ENCODE peak calls at places on chromosomes 5 and 9, in five cellular contexts. E is OCI-LY7, B is fibroblast of the aortic adventitia, T is lung, F is GM12865. C is an unnamed sample.

GRCh38 chr9:81416476-81417298 is 272.7 kb downstream of the TLE1 start:
- DNase-seq in E (no peak), B (peak; percentile 16), T (no peak), F (no peak), C (no peak)

GRCh38 chr5:154967419-154968024 is 26.6 kb downstream of the MRPL22 start:
- DNase-seq in E (peak; percentile 7), B (peak; percentile 20), T (no peak), F (peak; percentile 18), C (no peak)

GRCh38 chr5:115657883-115658233 is 32.0 kb upstream of the TMED7 start:
- DNase-seq in E (no peak), B (peak; percentile 87), T (no peak), F (no peak), C (no peak)

GRCh38 chr9:112252194-112252593 is 77.1 kb upstream of the SUSD1 start:
- DNase-seq in E (no peak), B (no peak), T (no peak), F (no peak), C (no peak)

GRCh38 chr5:42360061-42360460 is 63.2 kb upstream of the GHR start:
- DNase-seq in E (no peak), B (peak; percentile 47), T (no peak), F (no peak), C (no peak)

GRCh38 chr5:156021866-156022265 is 305.1 kb upstream of the SGCD start:
- DNase-seq in E (no peak), B (no peak), T (no peak), F (no peak), C (no peak)

GRCh38 chr5:53481887-53482716 is 1.7 kb downstream of the FST start:
- DNase-seq in E (peak; percentile 23), B (peak; percentile 79), T (peak; percentile 81), F (peak; percentile 71), C (peak; percentile 63)

GRCh38 chr5:33785571-33785970 is 106.2 kb downstream of the ADAMTS12 start:
- DNase-seq in E (no peak), B (no peak), T (no peak), F (no peak), C (no peak)

GRCh38 chr5:149442563-149443182 is 63.6 kb upstream of the IL17B start:
- DNase-seq in E (peak; percentile 63), B (peak; percentile 79), T (peak; percentile 84), F (peak; percentile 57), C (peak; percentile 87)

GRCh38 chr5:38585812-38586211 is 29.4 kb upstream of the LIFR start:
- DNase-seq in E (no peak), B (no peak), T (no peak), F (peak; percentile 8), C (no peak)

GRCh38 chr5:88833371-88834107 is 49.4 kb downstream of the MEF2C start:
- DNase-seq in E (peak; percentile 29), B (peak; percentile 89), T (no peak), F (peak; percentile 75), C (peak; percentile 57)

GRCh38 chr5:151144275-151144674 is 13.3 kb downstream of the ANXA6 start:
- DNase-seq in E (no peak), B (no peak), T (no peak), F (no peak), C (no peak)

GRCh38 chr5:173537228-173537627 is 79.2 kb downstream of the BOD1 start:
- DNase-seq in E (no peak), B (no peak), T (no peak), F (peak; percentile 66), C (no peak)

DNA sequence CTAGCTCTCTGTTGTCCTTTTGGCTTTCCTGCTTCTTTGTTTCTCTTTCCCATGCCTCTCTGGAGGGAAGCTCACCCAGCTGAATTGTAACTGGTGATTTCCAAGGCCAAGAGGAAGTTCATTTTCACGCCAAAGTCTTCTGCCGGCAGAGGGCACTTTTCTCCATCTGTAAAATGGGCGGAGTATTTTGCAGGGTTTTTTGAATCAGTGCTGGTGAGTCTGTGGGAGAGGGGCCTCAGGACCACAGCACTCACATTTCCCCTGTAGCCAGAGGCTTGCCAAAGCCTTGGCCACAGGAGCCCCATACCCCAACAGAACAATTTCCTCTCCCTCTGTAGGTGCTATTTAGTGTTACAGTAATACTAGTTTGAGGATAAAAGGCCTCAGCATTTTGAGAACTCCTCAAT is 42.3 kb upstream of the MATR3 start:
- DNase-seq in E (peak; percentile 67), B (no peak), T (no peak), F (peak; percentile 70), C (peak; percentile 28)
- TF ChIP-seq CTCF in E (peak; percentile 87), B (peak; percentile 9), T (peak; percentile 25), F (peak; percentile 59), C (peak; percentile 11)

GRCh38 chr5:2254404-2254803 is 371.7 kb upstream of the IRX4 start:
- DNase-seq in E (no peak), B (no peak), T (no peak), F (no peak), C (no peak)
- TF ChIP-seq CTCF in E (no peak), B (no peak), T (no peak), F (no peak), C (no peak)

GRCh38 chr5:135205616-135206349 is 171.8 kb upstream of the PITX1 start:
- DNase-seq in E (no peak), B (no peak), T (no peak), F (no peak), C (no peak)

GRCh38 chr5:135206862-135207261 is 172.8 kb upstream of the PITX1 start:
- DNase-seq in E (no peak), B (no peak), T (peak; percentile 18), F (no peak), C (no peak)

GRCh38 chr5:135203593-135204036 is 169.6 kb upstream of the PITX1 start:
- DNase-seq in E (peak; percentile 41), B (peak; percentile 37), T (no peak), F (peak; percentile 14), C (no peak)

GRCh38 chr5:135203019-135203418 is 169.0 kb upstream of the PITX1 start:
- DNase-seq in E (no peak), B (no peak), T (no peak), F (no peak), C (no peak)

DNA sequence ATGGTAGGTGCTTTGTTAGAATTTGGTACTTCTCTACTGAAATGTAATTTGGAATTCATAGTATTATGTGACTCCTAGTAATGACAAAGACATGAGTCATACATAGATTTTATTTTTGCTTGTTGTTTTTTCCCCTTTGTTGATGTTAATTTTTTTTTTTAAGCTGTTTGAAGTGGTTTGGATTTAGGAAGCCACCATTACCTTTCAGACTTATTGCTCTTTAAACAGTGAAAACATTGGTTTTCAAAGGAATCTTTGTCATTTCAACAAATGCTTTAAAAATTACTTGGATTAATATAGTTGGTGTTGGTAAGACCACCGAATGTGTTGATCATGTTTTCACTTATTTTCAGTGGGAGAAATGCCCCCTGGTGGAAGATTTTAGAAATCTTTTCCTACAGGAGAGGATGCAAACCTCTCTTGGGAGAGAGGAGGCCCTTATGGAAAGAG is 170.1 kb upstream of the PITX1 start:
- DNase-seq in E (peak; percentile 57), B (no peak), T (no peak), F (no peak), C (no peak)
- TF ChIP-seq CTCF in E (peak; percentile 82), B (peak; percentile 49), T (no peak), F (peak; percentile 31), C (no peak)

GRCh38 chr9:93680445-93681315 is 104.3 kb downstream of the PHF2 start:
- DNase-seq in E (no peak), B (no peak), T (peak; percentile 25), F (no peak), C (peak; percentile 10)
- TF ChIP-seq CTCF in E (peak; percentile 46), B (peak; percentile 15), T (no peak), F (no peak), C (no peak)

DNA sequence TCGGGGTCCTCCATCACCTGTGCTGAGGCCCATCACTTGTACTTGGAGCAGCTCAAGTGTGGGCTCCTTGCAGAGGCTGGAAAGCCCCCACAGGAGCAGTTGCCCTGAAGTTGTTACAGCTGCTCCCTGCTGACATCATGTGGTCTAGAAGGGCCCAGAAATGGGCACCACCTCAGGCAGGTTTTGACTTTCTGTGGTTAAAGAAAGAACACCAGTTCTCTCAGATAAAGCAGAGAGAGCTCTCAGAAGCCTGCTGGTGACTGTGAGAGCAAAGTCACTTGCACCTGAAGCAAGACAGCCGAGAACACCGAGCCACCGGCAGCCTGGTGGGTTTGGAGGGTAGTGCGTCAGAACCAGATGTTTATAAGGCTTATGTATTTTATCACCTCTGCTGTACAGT is 70.4 kb downstream of the MVB12B start:
- DNase-seq in E (peak; percentile 37), B (no peak), T (no peak), F (peak; percentile 85), C (no peak)
- TF ChIP-seq CTCF in E (peak; percentile 38), B (peak; percentile 15), T (no peak), F (no peak), C (no peak)

GRCh38 chr5:143141652-143142051 is 261.8 kb downstream of the NR3C1 start:
- DNase-seq in E (no peak), B (no peak), T (no peak), F (no peak), C (no peak)
- TF ChIP-seq CTCF in E (no peak), B (no peak), T (no peak), F (no peak), C (no peak)

DNA sequence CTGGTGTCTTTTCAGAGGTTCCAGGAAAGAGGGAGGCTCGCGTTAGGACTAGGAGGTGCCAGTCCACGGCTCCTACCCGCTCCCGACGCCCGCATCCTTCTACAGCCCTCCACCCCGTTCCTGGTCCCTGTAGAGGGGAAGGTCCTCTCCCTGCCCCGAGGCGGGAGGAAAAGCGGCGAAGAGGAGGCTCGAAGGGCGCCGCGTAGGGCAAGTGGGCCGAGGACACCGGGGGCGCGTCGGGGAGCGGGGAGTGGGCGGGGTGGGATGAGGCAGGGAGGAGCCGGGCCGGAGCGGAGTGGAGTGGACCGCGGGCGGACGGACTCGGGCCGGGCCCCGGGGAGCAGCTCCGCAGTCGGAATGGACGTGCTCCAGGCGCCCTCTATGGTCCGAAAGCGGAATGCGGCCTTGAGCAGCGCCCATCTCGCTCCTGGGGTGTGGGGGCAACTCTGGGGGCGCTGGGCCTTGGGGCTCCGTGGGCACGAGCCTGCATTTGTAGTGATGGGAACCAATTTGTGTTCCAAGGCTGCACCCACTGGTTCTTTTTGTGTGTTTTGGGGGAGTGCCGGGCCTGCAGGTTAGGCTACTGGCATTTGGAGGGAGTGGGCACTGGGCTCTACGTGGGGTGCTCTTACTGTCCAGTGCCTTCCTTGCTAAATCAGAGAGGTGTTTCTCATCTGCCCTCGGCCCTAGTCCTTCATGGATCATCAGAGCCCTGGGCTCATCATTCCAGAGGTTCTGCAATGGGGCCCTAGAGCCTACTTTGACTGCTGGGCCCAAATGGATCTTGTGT is 7.3 kb downstream of the IRX1 start:
- DNase-seq in E (no peak), B (no peak), T (peak; percentile 39), F (no peak), C (peak; percentile 63)
- TF ChIP-seq CTCF in E (no peak), B (no peak), T (peak; percentile 2), F (no peak), C (no peak)